ENCODE peak calls at places on chromosomes 11 and 22, in five cellular contexts. D is HCT116, R is K562, N is hepatocyte, F is GM12878. T is an unnamed sample.

GRCh38 chr11:130872513-130872912 is 43.8 kb downstream of the SNX19 start:
- DNase-seq in D (no peak), R (no peak), N (no peak), F (no peak), T (no peak)

GRCh38 chr11:8259316-8259995 is 4.2 kb downstream of the LMO1 start:
- DNase-seq in D (no peak), R (no peak), N (no peak), F (no peak), T (no peak)

GRCh38 chr11:126185200-126186030 is 26.0 kb downstream of the RPUSD4 start:
- DNase-seq in D (no peak), R (no peak), N (no peak), F (no peak), T (no peak)

GRCh38 chr11:77095551-77096490 is 6.8 kb upstream of the OMP start:
- DNase-seq in D (no peak), R (no peak), N (peak), F (no peak), T (no peak)

GRCh38 chr11:64959498-64959897 is 12.4 kb downstream of the MAJIN start:
- DNase-seq in D (no peak), R (no peak), N (no peak), F (no peak), T (no peak)

GRCh38 chr22:29043906-29044575 is 17.6 kb downstream of the C22orf31 start:
- DNase-seq in D (no peak), R (no peak), N (no peak), F (no peak), T (no peak)

GRCh38 chr11:17595526-17596309 is 48.7 kb downstream of the OTOG start:
- DNase-seq in D (no peak), R (no peak), N (no peak), F (no peak), T (peak)

GRCh38 chr11:110573411-110573810 is 138.8 kb downstream of the ARHGAP20 start:
- DNase-seq in D (no peak), R (no peak), N (no peak), F (no peak), T (no peak)

GRCh38 chr22:49686495-49687219 is 141.0 kb downstream of the BRD1 start:
- DNase-seq in D (no peak), R (no peak), N (no peak), F (no peak), T (no peak)

GRCh38 chr11:110000045-110000502 is 93.1 kb upstream of the ZC3H12C start:
- DNase-seq in D (peak), R (peak), N (peak), F (peak), T (no peak)

GRCh38 chr22:46627806-46628482 is 7.8 kb downstream of the GRAMD4 start:
- DNase-seq in D (no peak), R (no peak), N (no peak), F (no peak), T (no peak)

GRCh38 chr11:94790771-94791180 is 22.6 kb downstream of the AMOTL1 start:
- DNase-seq in D (peak), R (no peak), N (no peak), F (no peak), T (no peak)

GRCh38 chr22:36339171-36340065 is 48.3 kb downstream of the MYH9 start:
- DNase-seq in D (no peak), R (no peak), N (no peak), F (no peak), T (no peak)

GRCh38 chr22:30843245-30843644 is 125.3 kb downstream of the MORC2 start:
- DNase-seq in D (no peak), R (no peak), N (no peak), F (no peak), T (no peak)

GRCh38 chr11:34266090-34266912 is 91.5 kb downstream of the ABTB2 start:
- DNase-seq in D (no peak), R (peak), N (peak), F (no peak), T (no peak)

GRCh38 chr11:67356867-67357561 is 3.7 kb upstream of the POLD4 start:
- DNase-seq in D (no peak), R (peak), N (peak), F (no peak), T (peak)

GRCh38 chr11:92859290-92859689 is 110.2 kb upstream of the MTNR1B start:
- DNase-seq in D (no peak), R (no peak), N (no peak), F (no peak), T (no peak)

GRCh38 chr22:38049812-38050619 is 7.2 kb upstream of the PICK1 start:
- DNase-seq in D (no peak), R (no peak), N (no peak), F (no peak), T (no peak)

GRCh38 chr11:81655351-81655750 is 1078.3 kb downstream of the FAM181B start:
- DNase-seq in D (no peak), R (no peak), N (no peak), F (no peak), T (no peak)

GRCh38 chr11:2890466-2891241 is 5.1 kb upstream of the CDKN1C start:
- DNase-seq in D (no peak), R (peak), N (peak), F (no peak), T (no peak)

GRCh38 chr11:68354181-68354872 is 41.9 kb downstream of the LRP5 start:
- DNase-seq in D (peak), R (no peak), N (peak), F (no peak), T (no peak)

GRCh38 chr11:18285841-18286240 is 19.8 kb downstream of the SAA1 start:
- DNase-seq in D (no peak), R (no peak), N (no peak), F (no peak), T (no peak)

GRCh38 chr22:43292633-43293025 is 50.5 kb downstream of the SCUBE1 start:
- DNase-seq in D (no peak), R (no peak), N (no peak), F (no peak), T (no peak)

GRCh38 chr11:10438451-10438850 is 16.6 kb upstream of the AMPD3 start:
- DNase-seq in D (no peak), R (no peak), N (no peak), F (no peak), T (no peak)

GRCh38 chr11:70466154-70466553 is 67.8 kb downstream of the CTTN start:
- DNase-seq in D (no peak), R (peak), N (no peak), F (no peak), T (no peak)

GRCh38 chr22:25542720-25543402 is 21.6 kb upstream of the GRK3 start:
- DNase-seq in D (no peak), R (no peak), N (no peak), F (no peak), T (no peak)

GRCh38 chr11:111878766-111879636 is at the start of the genes CFAP68 and FDXACB1:
- DNase-seq in D (peak), R (peak), N (peak), F (peak), T (peak)

GRCh38 chr11:46290598-46291309 is 13.3 kb downstream of the CREB3L1 start:
- DNase-seq in D (no peak), R (peak), N (peak), F (no peak), T (peak)

DNA sequence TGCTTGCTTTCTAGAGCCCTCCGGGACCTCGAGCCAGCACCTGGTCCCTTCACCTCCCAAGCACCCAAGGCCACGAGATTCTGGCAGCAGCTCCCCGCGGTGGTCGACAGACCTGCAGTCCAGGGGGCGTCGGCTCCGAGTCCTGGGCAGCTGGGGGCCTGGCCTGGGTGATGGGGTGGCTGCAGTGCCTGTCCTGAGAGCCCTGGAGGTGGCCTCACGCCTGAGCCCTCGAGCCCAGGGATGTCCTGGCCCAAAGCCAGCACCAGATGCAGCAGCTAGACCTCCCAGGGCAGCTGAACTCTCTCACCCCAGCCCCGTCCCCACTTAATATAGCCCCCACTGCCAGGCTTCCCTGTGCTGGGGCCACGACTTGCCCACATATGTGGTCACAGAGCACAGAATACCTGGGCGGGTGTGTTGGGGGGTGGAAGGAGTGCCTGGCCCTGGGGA is 6.6 kb downstream of the LMNTD2 start:
- DNase-seq in D (no peak), R (no peak), N (no peak), F (no peak), T (no peak)
- TF ChIP-seq EZH2 in D (no peak), R (no peak), N (no peak), F (no peak), T (no peak)

GRCh38 chr22:45007946-45008852 is 1.6 kb downstream of the PHF21B start:
- DNase-seq in D (no peak), R (peak), N (peak), F (no peak), T (no peak)

GRCh38 chr22:45007247-45007945 is 2.4 kb downstream of the PHF21B start:
- DNase-seq in D (no peak), R (peak), N (peak), F (no peak), T (no peak)

GRCh38 chr22:45009881-45010531 is at the start of gene PHF21B:
- DNase-seq in D (no peak), R (peak), N (peak), F (no peak), T (peak)

GRCh38 chr22:45010532-45010900 is 711 bp upstream of the PHF21B start:
- DNase-seq in D (no peak), R (no peak), N (no peak), F (no peak), T (peak)

DNA sequence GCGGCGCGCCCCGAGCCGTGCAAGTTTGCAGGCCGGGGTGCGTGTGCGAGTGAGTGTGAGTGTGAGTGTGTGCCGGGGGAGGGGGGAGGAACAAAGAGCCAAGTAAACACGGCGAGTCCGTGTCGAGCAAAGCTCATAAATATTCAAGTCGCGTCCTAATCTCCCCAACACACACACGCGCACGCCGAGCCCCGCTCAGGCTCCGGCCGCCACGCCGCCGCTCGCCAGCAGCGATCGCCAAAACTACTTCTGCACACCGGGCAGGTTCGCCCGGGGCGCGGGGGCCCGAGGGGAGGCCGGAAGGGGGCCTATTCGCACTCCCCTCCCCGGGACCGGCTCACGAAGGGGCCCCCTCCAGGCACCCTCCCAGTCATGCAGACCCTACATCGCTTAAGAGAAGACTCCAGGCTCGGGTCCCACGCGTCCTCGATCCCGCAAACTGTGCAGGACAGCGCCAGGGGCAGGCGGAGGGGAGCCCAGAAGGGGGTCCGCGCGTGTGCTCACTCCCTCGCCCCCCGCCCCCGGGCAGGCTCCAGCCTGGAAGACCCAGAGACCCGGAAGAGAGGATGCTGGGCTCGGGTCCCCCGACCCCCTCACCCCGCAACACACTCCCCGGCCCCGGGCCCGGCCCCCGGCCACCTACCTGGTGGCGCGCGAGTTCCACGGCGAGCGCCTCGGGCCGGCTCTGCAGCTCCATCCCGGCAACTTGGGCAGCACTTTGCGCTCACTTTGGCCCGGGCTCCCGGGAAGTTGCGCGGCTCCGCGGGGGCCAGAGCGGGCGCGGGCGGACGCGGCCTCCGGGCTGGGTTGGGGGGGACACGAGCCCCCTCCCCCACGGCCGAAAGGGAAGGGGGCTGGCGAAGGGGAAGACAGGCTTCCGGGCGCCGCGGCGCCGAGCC is 703 bp downstream of the PHF21B start:
- DNase-seq in D (no peak), R (peak), N (peak), F (no peak), T (peak)
- TF ChIP-seq EZH2 in D (no peak), R (no peak), N (peak), F (no peak), T (no peak)

GRCh38 chr22:19287889-19288288 is 3.6 kb downstream of the CLTCL1 start:
- DNase-seq in D (no peak), R (no peak), N (peak), F (no peak), T (no peak)
- TF ChIP-seq EZH2 in D (no peak), R (no peak), N (no peak), F (no peak), T (no peak)

DNA sequence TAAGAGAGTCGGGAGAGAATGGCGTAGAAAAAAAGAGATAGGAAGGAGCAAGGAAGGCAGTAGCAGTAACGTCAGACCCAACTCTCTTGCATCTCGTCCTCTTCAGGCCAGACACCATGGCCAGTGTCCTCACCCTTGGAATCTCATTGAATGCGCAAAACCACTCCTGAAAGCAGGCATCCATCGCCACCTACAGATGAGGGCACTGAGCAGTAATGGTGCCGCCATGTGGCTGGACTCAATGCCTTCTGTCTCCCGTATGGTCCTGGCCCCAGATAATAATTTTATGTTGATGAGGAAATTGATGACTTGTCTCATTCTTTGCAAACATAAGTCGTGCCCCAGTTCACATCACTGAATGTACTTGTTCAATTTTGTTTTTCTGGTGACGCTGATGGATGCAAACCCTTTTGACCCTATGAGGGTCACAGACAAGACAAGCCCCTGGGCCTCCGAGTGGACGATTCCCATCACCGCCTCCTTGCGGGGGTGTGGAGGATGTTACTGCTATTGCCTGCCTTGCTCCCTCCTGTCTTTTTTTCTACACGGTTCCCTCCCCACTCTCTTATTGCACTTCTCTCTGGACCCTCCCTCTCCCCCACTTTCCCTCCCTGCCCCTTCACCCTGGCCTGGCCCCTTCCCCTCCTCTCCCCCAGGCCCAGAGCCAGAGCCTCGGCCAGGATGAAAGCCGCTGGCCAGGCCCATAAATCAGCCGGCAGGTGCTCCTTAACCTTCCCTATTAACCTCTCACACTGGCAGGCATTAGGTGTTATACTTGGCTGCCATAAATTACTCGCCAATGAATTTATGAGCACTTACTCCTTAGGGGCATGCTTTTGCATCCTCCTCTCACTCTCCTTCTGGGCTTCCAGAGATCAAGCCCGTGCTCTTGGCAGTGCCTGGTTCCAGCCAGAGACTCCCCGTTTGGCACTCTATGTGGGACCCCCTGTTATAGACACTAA is 18.1 kb upstream of the ALX4 start:
- DNase-seq in D (no peak), R (no peak), N (no peak), F (no peak), T (no peak)
- TF ChIP-seq EZH2 in D (no peak), R (no peak), N (no peak), F (no peak), T (no peak)

GRCh38 chr11:19345848-19346681 is 105.3 kb upstream of the E2F8 start:
- DNase-seq in D (no peak), R (no peak), N (peak), F (no peak), T (no peak)
- TF ChIP-seq EZH2 in D (no peak), R (no peak), N (peak), F (no peak), T (no peak)

DNA sequence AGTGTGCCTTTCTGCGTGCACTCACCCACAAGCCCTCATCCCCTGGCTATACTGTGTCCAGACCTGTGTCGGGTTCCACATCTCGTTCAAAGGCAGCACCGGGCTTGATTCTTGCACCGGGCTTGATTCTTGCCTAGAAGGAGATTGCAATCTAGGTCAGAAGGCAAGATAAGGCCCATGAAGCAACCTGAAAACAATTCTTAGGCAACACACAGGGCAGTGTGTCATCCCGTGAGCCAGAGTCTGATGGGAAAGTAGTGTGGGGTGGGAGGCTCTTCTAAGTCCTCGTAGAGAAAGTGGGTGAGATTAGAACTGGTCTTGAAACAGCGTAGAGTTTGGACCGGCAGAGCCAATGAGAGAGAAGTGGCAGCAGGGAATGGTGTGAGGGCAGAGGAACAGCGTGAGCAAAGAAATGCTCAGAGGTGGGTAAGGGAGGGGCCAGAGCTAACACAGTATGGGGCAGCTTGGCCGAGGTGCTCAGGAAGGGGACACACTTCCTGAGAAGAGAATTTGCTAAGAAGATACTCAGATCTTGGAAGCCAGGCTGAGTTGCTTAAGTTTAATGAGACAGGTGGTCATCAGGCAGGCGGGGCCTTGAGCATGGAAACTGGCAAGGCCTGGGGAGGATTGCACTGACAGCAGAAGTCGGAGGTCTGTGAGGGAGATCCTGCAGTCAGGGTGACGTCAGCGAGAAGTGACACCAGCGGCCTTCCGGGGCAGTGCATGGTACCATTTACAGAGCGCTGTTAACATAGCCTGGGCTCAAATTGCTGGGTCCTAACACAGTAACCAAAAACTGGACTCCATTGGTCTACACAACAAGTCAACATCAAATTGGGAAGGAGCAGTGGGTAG is 40.7 kb upstream of the DKK3 start:
- DNase-seq in D (no peak), R (no peak), N (peak), F (no peak), T (no peak)
- TF ChIP-seq EZH2 in D (no peak), R (no peak), N (no peak), F (no peak), T (no peak)